ENCODE peak calls at places on chromosome 15, in eight cellular contexts. H is tibial nerve, T is tibial artery, G is thoracic aorta, M is hepatocyte, F is lung, K is ovary, B is SJSA1. V is an unnamed sample.

GRCh38 chr15:99447497-99448371 is 118.0 kb upstream of the MEF2A start:
- DNase-seq in H (no peak), B (no peak), M (no peak), G (no peak), F (no peak), T (peak; percentile 61), K (no peak), V (no peak)

GRCh38 chr15:42804739-42805138 is 67.8 kb upstream of the CDAN1 start:
- DNase-seq in B (no peak), K (no peak), H (no peak), G (no peak), F (no peak), T (no peak), M (no peak), V (no peak)

GRCh38 chr15:66703540-66703941 is 1.5 kb downstream of the SMAD6 start:
- DNase-seq in M (peak; percentile 42), B (no peak), G (no peak), T (no peak), F (no peak), H (no peak), K (no peak), V (peak; percentile 59)

GRCh38 chr15:48794697-48795134 is 16.2 kb downstream of the CEP152 start:
- DNase-seq in F (no peak), M (no peak), K (no peak), B (peak; percentile 62), G (no peak), H (no peak), T (no peak), V (no peak)

GRCh38 chr15:65385868-65386253 is 8.1 kb upstream of the IGDCC3 start:
- DNase-seq in G (no peak), T (peak; percentile 73), B (no peak), H (no peak), K (peak; percentile 86), M (no peak), F (no peak), V (no peak)

GRCh38 chr15:92807971-92808571 is 92.1 kb upstream of the CHD2 start:
- DNase-seq in K (peak; percentile 46), B (no peak), H (peak; percentile 36), M (peak; percentile 41), F (no peak), T (no peak), G (no peak), V (no peak)

GRCh38 chr15:90959894-90960293 is 5.2 kb downstream of the RCCD1 start:
- DNase-seq in H (no peak), G (peak; percentile 54), B (no peak), F (no peak), M (no peak), K (no peak), T (peak; percentile 96), V (no peak)

GRCh38 chr15:27820232-27820631 is 278.9 kb downstream of the OCA2 start:
- DNase-seq in K (no peak), M (no peak), T (no peak), B (no peak), G (no peak), F (no peak), H (no peak), V (no peak)

GRCh38 chr15:50135123-50135541 is 16.1 kb upstream of the ATP8B4 start:
- DNase-seq in M (no peak), T (no peak), F (no peak), K (no peak), H (no peak), B (no peak), G (no peak), V (no peak)

GRCh38 chr15:80887148-80887547 is 102.5 kb downstream of the MESD start:
- DNase-seq in H (no peak), M (no peak), T (no peak), F (no peak), K (no peak), B (no peak), G (no peak), V (no peak)

GRCh38 chr15:66842710-66843441 is 140.8 kb downstream of the SMAD6 start:
- DNase-seq in M (peak; percentile 89), T (peak; percentile 94), K (peak; percentile 79), G (peak; percentile 46), B (peak; percentile 73), F (peak; percentile 82), H (peak; percentile 59), V (peak; percentile 90)

GRCh38 chr15:68431792-68432401 is at the start of gene ITGA11:
- DNase-seq in F (no peak), T (peak; percentile 91), K (peak; percentile 61), H (peak; percentile 54), M (peak; percentile 79), G (peak; percentile 59), B (peak; percentile 17), V (peak; percentile 68)

GRCh38 chr15:65550681-65551098 is 20.4 kb downstream of the HACD3 start:
- DNase-seq in B (peak; percentile 57), F (no peak), H (no peak), M (peak; percentile 23), G (no peak), T (no peak), K (no peak), V (no peak)

GRCh38 chr15:31489801-31490646 is 163.4 kb downstream of the KLF13 start:
- DNase-seq in M (peak; percentile 77), F (peak; percentile 38), H (no peak), K (peak; percentile 41), B (peak; percentile 56), G (no peak), T (no peak), V (peak; percentile 28)

GRCh38 chr15:101501703-101502373 is 12.3 kb upstream of the PCSK6 start:
- DNase-seq in G (no peak), F (peak; percentile 29), K (peak; percentile 37), H (no peak), M (peak; percentile 68), B (no peak), T (no peak), V (no peak)

GRCh38 chr15:85897818-85898717 is 103.3 kb upstream of the KLHL25 start:
- DNase-seq in F (no peak), K (no peak), B (peak; percentile 11), G (no peak), T (no peak), M (no peak), H (no peak), V (no peak)

GRCh38 chr15:20358066-20358780 is 183.4 kb downstream of the GOLGA6L6 start:
- DNase-seq in G (no peak), K (no peak), B (no peak), F (no peak), H (no peak), T (peak; percentile 69), M (peak; percentile 42), V (no peak)

GRCh38 chr15:43187544-43188155 is 2.4 kb downstream of the CCNDBP1 start:
- DNase-seq in K (no peak), T (no peak), F (no peak), G (no peak), H (no peak), M (peak; percentile 73), B (peak; percentile 29), V (no peak)

GRCh38 chr15:101145362-101145761 is 106.5 kb downstream of the CHSY1 start:
- DNase-seq in G (no peak), H (no peak), F (no peak), K (no peak), T (no peak), M (no peak), B (peak; percentile 49), V (no peak)

GRCh38 chr15:40754574-40754882 is 526 bp downstream of the RMDN3 start:
- DNase-seq in G (no peak), B (peak; percentile 22), T (no peak), F (no peak), H (no peak), K (no peak), M (peak; percentile 49), V (peak; percentile 23)

GRCh38 chr15:88256261-88257230 is at the start of gene NTRK3:
- DNase-seq in M (peak; percentile 38), K (no peak), B (no peak), G (no peak), H (peak; percentile 36), F (no peak), T (peak; percentile 81), V (peak; percentile 23)
- H3K27me3 ChIP-seq in M (peaks cover 73% of the 10 kb centered on the region), K (no peaks in the 10 kb centered on the region), B (peaks cover 37% of the 10 kb centered on the region), G (no peaks in the 10 kb centered on the region), H (peaks cover 10% of the 10 kb centered on the region), F (peaks cover 10% of the 10 kb centered on the region), T (no peaks in the 10 kb centered on the region), V (peaks cover 3% of the 10 kb centered on the region)

GRCh38 chr15:88258021-88258641 is 1.6 kb upstream of the NTRK3 start:
- DNase-seq in K (no peak), B (no peak), F (no peak), H (no peak), M (peak; percentile 53), G (peak; percentile 32), T (peak; percentile 93), V (peak; percentile 85)
- H3K27me3 ChIP-seq in K (no peaks in the 10 kb centered on the region), B (peaks cover 37% of the 10 kb centered on the region), F (peaks cover 10% of the 10 kb centered on the region), H (peaks cover 10% of the 10 kb centered on the region), M (peaks cover 73% of the 10 kb centered on the region), G (no peaks in the 10 kb centered on the region), T (no peaks in the 10 kb centered on the region), V (peaks cover 3% of the 10 kb centered on the region)

GRCh38 chr15:51338496-51338895 is at the start of gene CYP19A1:
- DNase-seq in F (no peak), H (no peak), G (no peak), M (no peak), T (no peak), K (no peak), B (no peak), V (no peak)

GRCh38 chr15:51342249-51342999 is 969 bp downstream of the GLDN start:
- DNase-seq in G (no peak), K (no peak), F (no peak), H (peak; percentile 47), T (no peak), B (no peak), M (no peak), V (no peak)

GRCh38 chr15:51336011-51336410 is 2.4 kb downstream of the CYP19A1 start:
- DNase-seq in F (no peak), T (peak; percentile 58), G (no peak), H (no peak), K (no peak), B (no peak), M (no peak), V (no peak)

GRCh38 chr15:51343466-51343865 is 2.0 kb downstream of the GLDN start:
- DNase-seq in F (no peak), G (no peak), H (no peak), K (no peak), T (no peak), B (no peak), M (no peak), V (no peak)

GRCh38 chr15:51341366-51342248 is at the start of gene GLDN:
- DNase-seq in B (no peak), F (peak; percentile 40), G (peak; percentile 57), K (no peak), M (peak; percentile 42), H (no peak), T (peak; percentile 92), V (peak; percentile 6)
- H3K27me3 ChIP-seq in B (peaks cover 6% of the 10 kb centered on the region), F (no peaks in the 10 kb centered on the region), G (no peaks in the 10 kb centered on the region), K (no peaks in the 10 kb centered on the region), M (peaks cover 37% of the 10 kb centered on the region), H (no peaks in the 10 kb centered on the region), T (no peaks in the 10 kb centered on the region), V (no peaks in the 10 kb centered on the region)

DNA sequence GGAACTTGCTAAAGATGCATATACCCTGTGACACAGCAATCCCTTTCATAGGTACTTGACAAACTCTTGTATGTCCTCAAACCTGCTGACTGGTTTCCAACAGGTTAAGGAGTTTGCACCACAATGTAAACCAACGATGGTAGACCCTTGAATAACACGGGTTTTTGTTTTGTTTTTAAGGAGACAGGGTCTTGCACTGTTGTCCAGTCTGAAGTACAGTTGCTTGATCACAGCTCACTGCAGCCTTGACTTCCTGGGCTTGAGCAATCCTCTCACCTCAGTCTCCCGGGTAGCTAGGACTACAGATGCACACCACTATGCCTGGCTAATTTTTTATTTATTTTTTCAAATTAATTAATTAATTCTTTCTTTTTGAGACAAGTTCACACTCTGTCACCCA is 23.3 kb downstream of the SIN3A start:
- DNase-seq in M (no peak), F (no peak), G (no peak), B (no peak), T (no peak), K (no peak), H (no peak), V (no peak)
- H3K27me3 ChIP-seq in M (no peaks in the 10 kb centered on the region), F (no peaks in the 10 kb centered on the region), G (no peaks in the 10 kb centered on the region), B (no peaks in the 10 kb centered on the region), T (no peaks in the 10 kb centered on the region), K (no peaks in the 10 kb centered on the region), H (no peaks in the 10 kb centered on the region), V (no peaks in the 10 kb centered on the region)